ENCODE peak calls at places on chromosomes 3 and 15, in ten cellular contexts. One of them, this sample, is unnamed.
A peak's percentile ranks its signal among the peaks of the same experiment; 100 is the strongest.

GRCh38 chr3:172089250-172089649 is 49.9 kb downstream of the FNDC3B start:
- DNase-seq in H1: no peak
- DNase-seq in adrenal gland: no peak
- DNase-seq in lower leg skin: no peak
- DNase-seq in breast epithelium: no peak
- DNase-seq in IMR-90: no peak
- DNase-seq in upper lobe of left lung: no peak
- DNase-seq in Peyer's patch: no peak
- DNase-seq in uterus: no peak
- DNase-seq in HepG2: no peak
- DNase-seq in this sample: no peak

GRCh38 chr3:69770976-69771634 is 31.8 kb downstream of the MITF start:
- DNase-seq in IMR-90: peak; percentile 87
- DNase-seq in adrenal gland: no peak
- DNase-seq in breast epithelium: no peak
- DNase-seq in H1: no peak
- DNase-seq in lower leg skin: no peak
- DNase-seq in HepG2: no peak
- DNase-seq in uterus: no peak
- DNase-seq in Peyer's patch: no peak
- DNase-seq in upper lobe of left lung: no peak
- DNase-seq in this sample: no peak

GRCh38 chr3:177364236-177364635 is 167.0 kb upstream of the TBL1XR1 start:
- DNase-seq in lower leg skin: no peak
- DNase-seq in HepG2: no peak
- DNase-seq in Peyer's patch: no peak
- DNase-seq in breast epithelium: no peak
- DNase-seq in H1: no peak
- DNase-seq in upper lobe of left lung: no peak
- DNase-seq in uterus: no peak
- DNase-seq in adrenal gland: no peak
- DNase-seq in IMR-90: no peak
- DNase-seq in this sample: no peak

GRCh38 chr15:35293353-35294130 is 208.4 kb upstream of the NANOGP8 start:
- DNase-seq in H1: no peak
- DNase-seq in HepG2: peak; percentile 77
- DNase-seq in lower leg skin: no peak
- DNase-seq in uterus: no peak
- DNase-seq in upper lobe of left lung: no peak
- DNase-seq in Peyer's patch: peak; percentile 64
- DNase-seq in breast epithelium: no peak
- DNase-seq in IMR-90: peak; percentile 71
- DNase-seq in adrenal gland: peak; percentile 43
- DNase-seq in this sample: no peak

GRCh38 chr15:58459562-58459961 is 27.8 kb downstream of the LIPC start:
- DNase-seq in upper lobe of left lung: no peak
- DNase-seq in H1: no peak
- DNase-seq in HepG2: no peak
- DNase-seq in adrenal gland: peak; percentile 48
- DNase-seq in uterus: no peak
- DNase-seq in breast epithelium: no peak
- DNase-seq in Peyer's patch: peak; percentile 54
- DNase-seq in IMR-90: no peak
- DNase-seq in lower leg skin: peak; percentile 89
- DNase-seq in this sample: peak; percentile 87

GRCh38 chr3:14474363-14475081 is 65.6 kb downstream of the GRIP2 start:
- DNase-seq in breast epithelium: no peak
- DNase-seq in lower leg skin: no peak
- DNase-seq in IMR-90: peak; percentile 16
- DNase-seq in adrenal gland: no peak
- DNase-seq in Peyer's patch: no peak
- DNase-seq in H1: no peak
- DNase-seq in uterus: no peak
- DNase-seq in HepG2: no peak
- DNase-seq in upper lobe of left lung: no peak
- DNase-seq in this sample: no peak

GRCh38 chr3:120683213-120683612 is 1.2 kb upstream of the HGD start:
- DNase-seq in breast epithelium: no peak
- DNase-seq in HepG2: peak; percentile 19
- DNase-seq in uterus: no peak
- DNase-seq in adrenal gland: no peak
- DNase-seq in upper lobe of left lung: no peak
- DNase-seq in Peyer's patch: no peak
- DNase-seq in IMR-90: peak; percentile 45
- DNase-seq in lower leg skin: no peak
- DNase-seq in H1: no peak
- DNase-seq in this sample: no peak

GRCh38 chr15:59199775-59200465 is 6.7 kb upstream of the LDHAL6B start:
- DNase-seq in H1: no peak
- DNase-seq in Peyer's patch: no peak
- DNase-seq in uterus: no peak
- DNase-seq in adrenal gland: no peak
- DNase-seq in lower leg skin: no peak
- DNase-seq in upper lobe of left lung: no peak
- DNase-seq in HepG2: no peak
- DNase-seq in IMR-90: peak; percentile 85
- DNase-seq in breast epithelium: no peak
- DNase-seq in this sample: no peak

GRCh38 chr3:12629560-12629959 is 34.4 kb downstream of the RAF1 start:
- DNase-seq in adrenal gland: peak; percentile 43
- DNase-seq in HepG2: no peak
- DNase-seq in breast epithelium: no peak
- DNase-seq in IMR-90: peak; percentile 59
- DNase-seq in upper lobe of left lung: no peak
- DNase-seq in uterus: no peak
- DNase-seq in Peyer's patch: no peak
- DNase-seq in lower leg skin: no peak
- DNase-seq in H1: no peak
- DNase-seq in this sample: no peak

GRCh38 chr15:65653781-65654521 is 32.2 kb downstream of the SLC24A1 start:
- DNase-seq in lower leg skin: no peak
- DNase-seq in HepG2: no peak
- DNase-seq in adrenal gland: no peak
- DNase-seq in upper lobe of left lung: no peak
- DNase-seq in Peyer's patch: no peak
- DNase-seq in uterus: no peak
- DNase-seq in breast epithelium: no peak
- DNase-seq in IMR-90: peak; percentile 67
- DNase-seq in H1: no peak
- DNase-seq in this sample: no peak

GRCh38 chr15:70125605-70126004 is 27.9 kb upstream of the TLE3 start:
- DNase-seq in breast epithelium: no peak
- DNase-seq in IMR-90: no peak
- DNase-seq in lower leg skin: no peak
- DNase-seq in H1: no peak
- DNase-seq in uterus: no peak
- DNase-seq in upper lobe of left lung: no peak
- DNase-seq in HepG2: no peak
- DNase-seq in adrenal gland: no peak
- DNase-seq in Peyer's patch: no peak
- DNase-seq in this sample: no peak

GRCh38 chr3:29693863-29694262 is 413.0 kb downstream of the RBMS3 start:
- DNase-seq in IMR-90: peak; percentile 87
- DNase-seq in Peyer's patch: no peak
- DNase-seq in HepG2: no peak
- DNase-seq in breast epithelium: no peak
- DNase-seq in upper lobe of left lung: no peak
- DNase-seq in lower leg skin: no peak
- DNase-seq in adrenal gland: no peak
- DNase-seq in H1: peak; percentile 7
- DNase-seq in uterus: no peak
- DNase-seq in this sample: no peak

GRCh38 chr3:42572278-42572677 is 9.5 kb downstream of the SEC22C start:
- DNase-seq in breast epithelium: no peak
- DNase-seq in adrenal gland: no peak
- DNase-seq in IMR-90: peak; percentile 31
- DNase-seq in uterus: no peak
- DNase-seq in HepG2: peak; percentile 62
- DNase-seq in upper lobe of left lung: no peak
- DNase-seq in lower leg skin: no peak
- DNase-seq in Peyer's patch: peak; percentile 68
- DNase-seq in H1: no peak
- DNase-seq in this sample: no peak

GRCh38 chr3:23884481-23884880 is 32.3 kb downstream of the NKIRAS1 start:
- DNase-seq in IMR-90: no peak
- DNase-seq in H1: no peak
- DNase-seq in lower leg skin: no peak
- DNase-seq in uterus: no peak
- DNase-seq in upper lobe of left lung: no peak
- DNase-seq in Peyer's patch: no peak
- DNase-seq in breast epithelium: no peak
- DNase-seq in adrenal gland: no peak
- DNase-seq in HepG2: no peak
- DNase-seq in this sample: no peak

GRCh38 chr15:64599226-64599625 is 138.8 kb downstream of the ZNF609 start:
- DNase-seq in uterus: no peak
- DNase-seq in breast epithelium: no peak
- DNase-seq in IMR-90: no peak
- DNase-seq in upper lobe of left lung: no peak
- DNase-seq in adrenal gland: no peak
- DNase-seq in H1: no peak
- DNase-seq in Peyer's patch: no peak
- DNase-seq in lower leg skin: no peak
- DNase-seq in HepG2: no peak
- DNase-seq in this sample: no peak

GRCh38 chr3:156678216-156678615 is 3.8 kb downstream of the TIPARP start:
- DNase-seq in H1: no peak
- DNase-seq in adrenal gland: no peak
- DNase-seq in lower leg skin: no peak
- DNase-seq in uterus: no peak
- DNase-seq in upper lobe of left lung: no peak
- DNase-seq in Peyer's patch: no peak
- DNase-seq in IMR-90: no peak
- DNase-seq in HepG2: no peak
- DNase-seq in breast epithelium: no peak
- DNase-seq in this sample: no peak

GRCh38 chr3:129972301-129972700 is 2.2 kb upstream of the TRH start:
- DNase-seq in H1: no peak
- DNase-seq in breast epithelium: no peak
- DNase-seq in Peyer's patch: no peak
- DNase-seq in upper lobe of left lung: no peak
- DNase-seq in lower leg skin: no peak
- DNase-seq in uterus: no peak
- DNase-seq in IMR-90: no peak
- DNase-seq in HepG2: no peak
- DNase-seq in adrenal gland: no peak
- DNase-seq in this sample: no peak

GRCh38 chr3:139660269-139660668 is 17.5 kb downstream of the NMNAT3 start:
- DNase-seq in HepG2: no peak
- DNase-seq in IMR-90: no peak
- DNase-seq in H1: no peak
- DNase-seq in breast epithelium: no peak
- DNase-seq in adrenal gland: no peak
- DNase-seq in Peyer's patch: no peak
- DNase-seq in lower leg skin: no peak
- DNase-seq in upper lobe of left lung: no peak
- DNase-seq in uterus: no peak
- DNase-seq in this sample: no peak
- H3K4me3 ChIP-seq in HepG2: no peak overlapping the region
- H3K4me3 ChIP-seq in IMR-90: no peak overlapping the region
- H3K4me3 ChIP-seq in H1: no peak overlapping the region
- H3K4me3 ChIP-seq in breast epithelium: no peak overlapping the region
- H3K4me3 ChIP-seq in adrenal gland: no peak overlapping the region
- H3K4me3 ChIP-seq in Peyer's patch: no peak overlapping the region
- H3K4me3 ChIP-seq in lower leg skin: no peak overlapping the region
- H3K4me3 ChIP-seq in upper lobe of left lung: no peak overlapping the region
- H3K4me3 ChIP-seq in uterus: no peak overlapping the region
- H3K4me3 ChIP-seq in this sample: no peak overlapping the region

GRCh38 chr15:80199366-80199765 is 46.6 kb downstream of the FAH start:
- DNase-seq in lower leg skin: no peak
- DNase-seq in upper lobe of left lung: no peak
- DNase-seq in Peyer's patch: no peak
- DNase-seq in IMR-90: no peak
- DNase-seq in adrenal gland: no peak
- DNase-seq in HepG2: no peak
- DNase-seq in H1: no peak
- DNase-seq in uterus: no peak
- DNase-seq in breast epithelium: no peak
- DNase-seq in this sample: no peak
- TF ChIP-seq POLR2A in lower leg skin: no peak
- TF ChIP-seq POLR2A in upper lobe of left lung: no peak
- TF ChIP-seq POLR2A in Peyer's patch: no peak
- TF ChIP-seq POLR2A in IMR-90: no peak
- TF ChIP-seq POLR2A in adrenal gland: no peak
- TF ChIP-seq POLR2A in HepG2: no peak
- TF ChIP-seq POLR2A in H1: no peak
- TF ChIP-seq POLR2A in uterus: no peak
- TF ChIP-seq POLR2A in breast epithelium: no peak
- TF ChIP-seq POLR2A in this sample: no peak

GRCh38 chr15:57218826-57219576 is 157.3 kb upstream of the CGNL1 start:
- DNase-seq in uterus: no peak
- DNase-seq in upper lobe of left lung: no peak
- DNase-seq in Peyer's patch: no peak
- DNase-seq in HepG2: no peak
- DNase-seq in IMR-90: peak; percentile 96
- DNase-seq in lower leg skin: no peak
- DNase-seq in breast epithelium: no peak
- DNase-seq in H1: no peak
- DNase-seq in adrenal gland: no peak
- DNase-seq in this sample: no peak
- H3K4me3 ChIP-seq in uterus: no peak overlapping the region
- H3K4me3 ChIP-seq in upper lobe of left lung: no peak overlapping the region
- H3K4me3 ChIP-seq in Peyer's patch: peak overlapping the region; percentile 7
- H3K4me3 ChIP-seq in HepG2: no peak overlapping the region
- H3K4me3 ChIP-seq in IMR-90: peak overlapping the region; percentile 79
- H3K4me3 ChIP-seq in lower leg skin: no peak overlapping the region
- H3K4me3 ChIP-seq in breast epithelium: no peak overlapping the region
- H3K4me3 ChIP-seq in H1: peak overlapping the region; percentile 40
- H3K4me3 ChIP-seq in adrenal gland: no peak overlapping the region
- H3K4me3 ChIP-seq in this sample: no peak overlapping the region

GRCh38 chr15:40762919-40763800 is 708 bp upstream of the GCHFR start:
- DNase-seq in lower leg skin: peak; percentile 95
- DNase-seq in IMR-90: peak; percentile 11
- DNase-seq in breast epithelium: peak; percentile 77
- DNase-seq in HepG2: peak; percentile 85
- DNase-seq in Peyer's patch: peak; percentile 89
- DNase-seq in upper lobe of left lung: peak; percentile 91
- DNase-seq in H1: no peak
- DNase-seq in adrenal gland: peak; percentile 76
- DNase-seq in uterus: peak; percentile 71
- DNase-seq in this sample: peak; percentile 83

GRCh38 chr15:40764766-40765136 is 883 bp downstream of the GCHFR start:
- DNase-seq in breast epithelium: no peak
- DNase-seq in Peyer's patch: no peak
- DNase-seq in lower leg skin: peak; percentile 86
- DNase-seq in uterus: no peak
- DNase-seq in H1: no peak
- DNase-seq in HepG2: no peak
- DNase-seq in IMR-90: no peak
- DNase-seq in upper lobe of left lung: no peak
- DNase-seq in adrenal gland: no peak
- DNase-seq in this sample: no peak

GRCh38 chr15:40766194-40766830 is 2.4 kb downstream of the GCHFR start:
- DNase-seq in HepG2: no peak
- DNase-seq in adrenal gland: no peak
- DNase-seq in upper lobe of left lung: no peak
- DNase-seq in IMR-90: peak; percentile 28
- DNase-seq in breast epithelium: no peak
- DNase-seq in H1: no peak
- DNase-seq in uterus: no peak
- DNase-seq in lower leg skin: peak; percentile 82
- DNase-seq in Peyer's patch: no peak
- DNase-seq in this sample: no peak

GRCh38 chr15:40766906-40767837 is 2.6 kb upstream of the C15orf62 start:
- DNase-seq in adrenal gland: peak; percentile 90
- DNase-seq in uterus: no peak
- DNase-seq in IMR-90: peak; percentile 50
- DNase-seq in Peyer's patch: no peak
- DNase-seq in upper lobe of left lung: peak; percentile 76
- DNase-seq in lower leg skin: no peak
- DNase-seq in HepG2: no peak
- DNase-seq in breast epithelium: no peak
- DNase-seq in H1: no peak
- DNase-seq in this sample: no peak

GRCh38 chr15:40763801-40764765 is at the start of gene GCHFR:
- DNase-seq in adrenal gland: peak; percentile 78
- DNase-seq in H1: no peak
- DNase-seq in IMR-90: peak; percentile 47
- DNase-seq in upper lobe of left lung: peak; percentile 95
- DNase-seq in uterus: peak; percentile 80
- DNase-seq in breast epithelium: peak; percentile 65
- DNase-seq in Peyer's patch: peak; percentile 91
- DNase-seq in lower leg skin: peak; percentile 96
- DNase-seq in HepG2: peak; percentile 83
- DNase-seq in this sample: peak; percentile 93
- TF ChIP-seq POLR2A in adrenal gland: no peak
- TF ChIP-seq POLR2A in H1: no peak
- TF ChIP-seq POLR2A in IMR-90: no peak
- TF ChIP-seq POLR2A in upper lobe of left lung: peak; percentile 89
- TF ChIP-seq POLR2A in uterus: peak; percentile 53
- TF ChIP-seq POLR2A in breast epithelium: no peak
- TF ChIP-seq POLR2A in Peyer's patch: peak; percentile 82
- TF ChIP-seq POLR2A in lower leg skin: no peak
- TF ChIP-seq POLR2A in HepG2: peak; percentile 96
- TF ChIP-seq POLR2A in this sample: no peak